ENCODE peak calls at places on chromosomes 5 and 9, in four cellular contexts. One of them, this sample, is unnamed.

GRCh38 chr5:104452554-104452953 is 890.0 kb upstream of the NUDT12 start:
- DNase-seq in fibroblast of lung: no peak
- DNase-seq in kidney: no peak
- DNase-seq in uterus: no peak
- DNase-seq in this sample: no peak

GRCh38 chr5:98031926-98032325 is 741.5 kb upstream of the RGMB start:
- DNase-seq in kidney: no peak
- DNase-seq in uterus: no peak
- DNase-seq in fibroblast of lung: peak; percentile 15
- DNase-seq in this sample: no peak

GRCh38 chr5:73615085-73615484 is 10.9 kb upstream of the ARHGEF28 start:
- DNase-seq in fibroblast of lung: no peak
- DNase-seq in uterus: no peak
- DNase-seq in kidney: no peak
- DNase-seq in this sample: no peak

GRCh38 chr5:107232793-107233192 is 437.9 kb downstream of the EFNA5 start:
- DNase-seq in kidney: no peak
- DNase-seq in uterus: no peak
- DNase-seq in fibroblast of lung: no peak
- DNase-seq in this sample: no peak

GRCh38 chr9:19057033-19057432 is 7.8 kb downstream of the RRAGA start:
- DNase-seq in uterus: no peak
- DNase-seq in fibroblast of lung: no peak
- DNase-seq in kidney: no peak
- DNase-seq in this sample: no peak

GRCh38 chr9:131330814-131331600 is 41.5 kb downstream of the PLPP7 start:
- DNase-seq in kidney: peak; percentile 51
- DNase-seq in fibroblast of lung: no peak
- DNase-seq in uterus: no peak
- DNase-seq in this sample: no peak

GRCh38 chr9:138074516-138074915 is 196.9 kb downstream of the CACNA1B start:
- DNase-seq in fibroblast of lung: no peak
- DNase-seq in uterus: no peak
- DNase-seq in kidney: peak; percentile 27
- DNase-seq in this sample: no peak

GRCh38 chr5:168712280-168712924 is 133.2 kb upstream of the PANK3 start:
- DNase-seq in kidney: no peak
- DNase-seq in fibroblast of lung: peak; percentile 99
- DNase-seq in uterus: no peak
- DNase-seq in this sample: peak; percentile 88

GRCh38 chr5:52811067-52811749 is 23.5 kb downstream of the ITGA1 start:
- DNase-seq in kidney: peak; percentile 55
- DNase-seq in uterus: no peak
- DNase-seq in fibroblast of lung: peak; percentile 45
- DNase-seq in this sample: peak; percentile 71

GRCh38 chr9:123119566-123119965 is 86.1 kb downstream of the GPR21 start:
- DNase-seq in uterus: no peak
- DNase-seq in kidney: no peak
- DNase-seq in fibroblast of lung: peak; percentile 66
- DNase-seq in this sample: no peak

GRCh38 chr5:66828046-66828550 is 231.9 kb downstream of the MAST4 start:
- DNase-seq in kidney: no peak
- DNase-seq in uterus: no peak
- DNase-seq in fibroblast of lung: no peak
- DNase-seq in this sample: no peak

GRCh38 chr5:66829826-66830225 is 233.6 kb downstream of the MAST4 start:
- DNase-seq in fibroblast of lung: peak; percentile 81
- DNase-seq in kidney: no peak
- DNase-seq in uterus: no peak
- DNase-seq in this sample: peak; percentile 6

GRCh38 chr5:66828551-66829421 is 232.6 kb downstream of the MAST4 start:
- DNase-seq in fibroblast of lung: peak; percentile 87
- DNase-seq in kidney: peak; percentile 75
- DNase-seq in uterus: peak; percentile 82
- DNase-seq in this sample: peak; percentile 59

GRCh38 chr5:66826696-66827095 is 230.5 kb downstream of the MAST4 start:
- DNase-seq in fibroblast of lung: no peak
- DNase-seq in uterus: no peak
- DNase-seq in kidney: no peak
- DNase-seq in this sample: no peak

DNA sequence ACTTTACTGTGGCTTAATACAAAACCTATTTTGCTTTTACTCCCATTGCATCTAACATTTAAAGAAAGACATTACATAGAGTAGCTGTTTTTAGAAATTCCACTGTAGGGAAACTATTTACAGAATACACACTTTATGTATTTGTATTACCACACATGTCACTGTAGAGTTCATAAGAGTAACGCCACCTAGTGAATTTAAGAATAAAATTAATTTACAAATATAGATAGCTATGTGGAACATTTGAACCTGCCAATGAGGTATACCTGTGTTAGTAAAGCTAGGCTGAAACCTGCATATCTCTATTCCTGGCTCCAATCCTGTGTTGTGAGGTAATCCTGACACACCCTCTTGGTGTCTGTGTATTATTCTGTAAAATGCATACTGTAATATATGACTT is 234.4 kb downstream of the MAST4 start:
- DNase-seq in uterus: no peak
- DNase-seq in fibroblast of lung: peak; percentile 5
- DNase-seq in kidney: no peak
- DNase-seq in this sample: no peak
- TF ChIP-seq CTCF in uterus: no peak
- TF ChIP-seq CTCF in fibroblast of lung: no peak
- TF ChIP-seq CTCF in kidney: no peak
- TF ChIP-seq CTCF in this sample: peak; percentile 13

GRCh38 chr9:128365525-128365924 is 5.6 kb upstream of the URM1 start:
- DNase-seq in kidney: no peak
- DNase-seq in fibroblast of lung: no peak
- DNase-seq in uterus: no peak
- DNase-seq in this sample: no peak
- H3K4me3 ChIP-seq in kidney: no peak overlapping the region
- H3K4me3 ChIP-seq in fibroblast of lung: no peak overlapping the region
- H3K4me3 ChIP-seq in uterus: no peak overlapping the region
- H3K4me3 ChIP-seq in this sample: no peak overlapping the region

GRCh38 chr9:133428579-133429215 is 6.5 kb downstream of the ADAMTS13 start:
- DNase-seq in kidney: no peak
- DNase-seq in fibroblast of lung: no peak
- DNase-seq in uterus: no peak
- DNase-seq in this sample: no peak
- TF ChIP-seq CTCF in kidney: no peak
- TF ChIP-seq CTCF in fibroblast of lung: no peak
- TF ChIP-seq CTCF in uterus: no peak
- TF ChIP-seq CTCF in this sample: no peak

GRCh38 chr5:157731272-157732129 is at the start of gene THG1L:
- DNase-seq in kidney: peak; percentile 99
- DNase-seq in fibroblast of lung: peak; percentile 98
- DNase-seq in uterus: peak; percentile 98
- DNase-seq in this sample: peak; percentile 98

GRCh38 chr5:157732130-157732783 is 1.0 kb downstream of the THG1L start:
- DNase-seq in uterus: no peak
- DNase-seq in fibroblast of lung: no peak
- DNase-seq in kidney: no peak
- DNase-seq in this sample: no peak

GRCh38 chr5:157730900-157731271 is 334 bp upstream of the THG1L start:
- DNase-seq in fibroblast of lung: no peak
- DNase-seq in kidney: no peak
- DNase-seq in uterus: no peak
- DNase-seq in this sample: no peak

GRCh38 chr5:157732784-157733262 is 1.6 kb downstream of the THG1L start:
- DNase-seq in fibroblast of lung: no peak
- DNase-seq in kidney: no peak
- DNase-seq in uterus: no peak
- DNase-seq in this sample: peak; percentile 36

DNA sequence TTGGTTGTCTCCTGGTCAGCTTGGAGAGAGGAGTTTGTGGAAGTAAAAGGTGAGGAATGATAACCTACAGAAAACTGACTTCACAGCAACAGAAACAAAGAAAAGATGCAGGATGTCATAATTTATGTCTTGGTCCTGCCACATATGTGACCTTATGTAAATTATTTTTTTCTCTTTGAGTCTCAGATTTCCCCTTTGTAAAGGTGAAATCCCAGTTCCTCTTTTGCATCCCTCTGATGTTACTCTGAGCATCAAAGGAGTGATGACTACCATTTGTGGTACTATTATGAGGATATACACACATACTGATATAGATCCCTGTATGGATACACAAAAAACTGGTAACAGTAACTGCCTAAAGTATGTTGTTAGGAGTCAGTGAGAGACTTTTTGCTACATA is 1.4 kb upstream of the THG1L start:
- DNase-seq in uterus: no peak
- DNase-seq in kidney: no peak
- DNase-seq in fibroblast of lung: no peak
- DNase-seq in this sample: no peak
- H3K4me3 ChIP-seq in uterus: no peak overlapping the region
- H3K4me3 ChIP-seq in kidney: no peak overlapping the region
- H3K4me3 ChIP-seq in fibroblast of lung: no peak overlapping the region
- H3K4me3 ChIP-seq in this sample: no peak overlapping the region

DNA sequence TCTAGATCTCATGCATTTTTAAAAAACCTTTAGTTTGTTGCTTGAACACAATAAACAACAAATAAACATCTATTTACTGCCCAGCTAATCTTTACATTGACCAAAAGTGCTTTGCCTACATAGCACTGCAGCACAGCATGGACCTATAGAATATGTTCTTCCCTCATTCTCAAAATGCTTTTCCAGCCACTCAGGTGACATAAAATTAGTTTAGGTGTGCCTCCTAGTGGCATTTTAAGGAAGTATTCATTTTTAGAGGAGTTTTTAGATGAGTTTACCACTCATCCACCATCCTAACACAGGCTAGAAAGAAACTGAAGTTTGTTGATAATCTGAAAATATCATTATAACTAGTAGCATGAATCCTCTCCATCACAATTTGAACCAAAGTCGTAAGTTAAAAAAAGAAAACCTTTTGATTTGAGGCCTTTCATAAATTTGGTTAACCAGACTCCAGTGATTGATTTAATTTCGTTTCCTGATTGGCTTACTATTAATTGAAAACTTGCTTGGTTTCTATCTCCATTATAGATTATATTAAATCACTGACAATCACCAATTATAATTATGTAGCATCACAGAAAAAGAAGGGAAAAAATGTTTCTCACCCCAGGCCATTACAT is 12.6 kb downstream of the PLGRKT start:
- DNase-seq in fibroblast of lung: no peak
- DNase-seq in uterus: no peak
- DNase-seq in kidney: no peak
- DNase-seq in this sample: peak; percentile 38
- TF ChIP-seq CTCF in fibroblast of lung: peak; percentile 12
- TF ChIP-seq CTCF in uterus: peak; percentile 26
- TF ChIP-seq CTCF in kidney: peak; percentile 30
- TF ChIP-seq CTCF in this sample: peak; percentile 54

GRCh38 chr5:132747693-132748440 is 641 bp downstream of the CCNI2 start:
- DNase-seq in kidney: peak; percentile 77
- DNase-seq in fibroblast of lung: no peak
- DNase-seq in uterus: no peak
- DNase-seq in this sample: no peak

GRCh38 chr5:132744659-132745058 is 2.6 kb upstream of the CCNI2 start:
- DNase-seq in uterus: no peak
- DNase-seq in fibroblast of lung: no peak
- DNase-seq in kidney: no peak
- DNase-seq in this sample: no peak

GRCh38 chr5:132747064-132747692 is at the start of gene CCNI2:
- DNase-seq in kidney: peak; percentile 83
- DNase-seq in uterus: no peak
- DNase-seq in fibroblast of lung: no peak
- DNase-seq in this sample: peak; percentile 23

GRCh38 chr5:132748522-132749000 is 1.3 kb downstream of the CCNI2 start:
- DNase-seq in uterus: no peak
- DNase-seq in kidney: no peak
- DNase-seq in fibroblast of lung: no peak
- DNase-seq in this sample: no peak

GRCh38 chr5:132746592-132747063 is 598 bp upstream of the CCNI2 start:
- DNase-seq in fibroblast of lung: no peak
- DNase-seq in kidney: no peak
- DNase-seq in uterus: no peak
- DNase-seq in this sample: peak; percentile 16
- H3K4me3 ChIP-seq in fibroblast of lung: peak overlapping the region; percentile 35
- H3K4me3 ChIP-seq in kidney: peak overlapping the region; percentile 32
- H3K4me3 ChIP-seq in uterus: no peak overlapping the region
- H3K4me3 ChIP-seq in this sample: peak overlapping the region; percentile 50

DNA sequence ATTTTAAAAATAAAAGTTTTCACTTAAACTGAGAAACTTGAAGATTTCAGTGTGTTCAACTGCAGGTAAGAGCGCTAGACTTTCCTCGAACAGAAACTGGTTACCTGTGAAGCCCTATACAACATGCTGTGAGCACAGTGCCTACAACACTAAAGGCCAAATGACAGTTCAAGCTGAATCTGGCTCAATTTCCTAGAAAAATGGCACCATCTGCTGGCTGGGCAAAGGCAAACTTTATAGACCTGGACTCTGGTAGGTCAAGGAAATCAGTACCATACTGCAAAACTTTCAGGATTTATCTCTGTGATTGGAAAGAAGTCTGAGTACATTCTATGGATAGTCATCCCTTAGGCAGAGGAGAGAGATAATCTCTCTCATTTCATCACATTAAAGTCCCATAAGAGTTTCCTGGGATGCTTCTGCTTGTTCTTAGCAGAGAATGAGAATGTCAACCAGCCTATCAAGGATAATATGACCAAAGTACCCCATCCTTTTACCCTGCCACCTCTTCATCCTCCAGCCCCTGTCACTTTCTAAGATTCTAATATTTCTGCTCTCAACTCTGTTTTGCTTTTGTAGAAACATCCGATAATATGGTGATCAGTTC is 31.8 kb upstream of the FOXB2 start:
- DNase-seq in fibroblast of lung: peak; percentile 32
- DNase-seq in uterus: peak; percentile 21
- DNase-seq in kidney: no peak
- DNase-seq in this sample: peak; percentile 45
- TF ChIP-seq CTCF in fibroblast of lung: peak; percentile 66
- TF ChIP-seq CTCF in uterus: peak; percentile 23
- TF ChIP-seq CTCF in kidney: peak; percentile 44
- TF ChIP-seq CTCF in this sample: peak; percentile 53

GRCh38 chr5:116632890-116633289 is 58.3 kb upstream of the SEMA6A start:
- DNase-seq in fibroblast of lung: no peak
- DNase-seq in kidney: no peak
- DNase-seq in uterus: no peak
- DNase-seq in this sample: no peak
- H3K4me3 ChIP-seq in fibroblast of lung: no peak overlapping the region
- H3K4me3 ChIP-seq in kidney: no peak overlapping the region
- H3K4me3 ChIP-seq in uterus: no peak overlapping the region
- H3K4me3 ChIP-seq in this sample: no peak overlapping the region

DNA sequence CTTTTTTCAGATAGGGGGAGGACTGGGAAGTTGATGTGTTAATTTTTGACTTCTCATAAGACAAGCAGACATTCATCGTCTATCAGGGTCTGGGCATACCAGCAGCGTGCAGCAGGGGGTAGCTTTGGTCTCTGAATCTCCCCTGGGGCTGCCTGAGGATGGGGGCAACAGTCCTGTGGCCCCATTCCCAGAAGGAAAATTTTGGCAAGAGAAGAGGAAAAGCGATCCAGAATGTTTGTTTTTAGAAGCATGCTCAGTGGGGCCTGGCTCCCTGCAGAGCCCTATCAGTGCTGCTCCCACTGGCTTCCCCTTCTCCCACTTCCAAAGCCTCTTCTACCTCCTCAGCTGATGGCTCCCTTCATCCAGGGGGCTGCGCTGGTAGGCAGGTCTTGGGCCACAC is 194.8 kb upstream of the IL12B start:
- DNase-seq in uterus: no peak
- DNase-seq in kidney: no peak
- DNase-seq in fibroblast of lung: peak; percentile 41
- DNase-seq in this sample: no peak
- TF ChIP-seq CTCF in uterus: no peak
- TF ChIP-seq CTCF in kidney: no peak
- TF ChIP-seq CTCF in fibroblast of lung: no peak
- TF ChIP-seq CTCF in this sample: no peak

This sample was measured in fibroblast of villous mesenchyme.